ENCODE peak calls at places on chromosomes 5 and 9, in four cellular contexts. F, A, X and I are unnamed samples.

GRCh38 chr5:96408276-96408777 is 24.7 kb downstream of the PCSK1 start:
- DNase-seq in F (no peak), A (no peak), X (no peak), I (no peak)

GRCh38 chr5:149995385-149996085 is 4.9 kb downstream of the TIGD6 start:
- DNase-seq in F (no peak), A (peak; percentile 67), X (no peak), I (no peak)

GRCh38 chr9:79883073-79883645 is 311.4 kb downstream of the TLE4 start:
- DNase-seq in F (peak; percentile 20), A (no peak), X (no peak), I (no peak)

GRCh38 chr9:121876658-121877271 is 216.3 kb downstream of the TTLL11 start:
- DNase-seq in F (peak; percentile 46), A (no peak), X (peak; percentile 36), I (no peak)

GRCh38 chr9:27582794-27583193 is 9.5 kb upstream of the C9orf72 start:
- DNase-seq in F (no peak), A (no peak), X (no peak), I (no peak)

GRCh38 chr5:28808967-28809810 is 1770.8 kb upstream of the CDH9 start:
- DNase-seq in F (no peak), A (no peak), X (peak; percentile 31), I (no peak)

GRCh38 chr9:119811030-119811429 is 441.8 kb upstream of the BRINP1 start:
- DNase-seq in F (no peak), A (peak; percentile 62), X (no peak), I (no peak)

GRCh38 chr9:123998970-123999621 is 12.5 kb upstream of the LHX2 start:
- DNase-seq in F (no peak), A (peak; percentile 49), X (peak; percentile 77), I (no peak)

GRCh38 chr9:126698756-126699155 is 85.0 kb downstream of the LMX1B start:
- DNase-seq in F (no peak), A (no peak), X (peak; percentile 26), I (no peak)

GRCh38 chr9:91047529-91047928 is 245.9 kb downstream of the SYK start:
- DNase-seq in F (no peak), A (no peak), X (no peak), I (no peak)

GRCh38 chr5:87002485-87002884 is 265.2 kb upstream of the RASA1 start:
- DNase-seq in F (no peak), A (no peak), X (no peak), I (no peak)

GRCh38 chr5:2223303-2223702 is 340.6 kb upstream of the IRX4 start:
- DNase-seq in F (no peak), A (no peak), X (no peak), I (no peak)

GRCh38 chr9:70444904-70445303 is 30.4 kb upstream of the KLF9 start:
- DNase-seq in F (no peak), A (no peak), X (no peak), I (no peak)

GRCh38 chr5:108266235-108266634 is 115.7 kb downstream of the FBXL17 start:
- DNase-seq in F (no peak), A (no peak), X (no peak), I (no peak)

GRCh38 chr5:176780951-176781350 is 29.4 kb upstream of the UNC5A start:
- DNase-seq in F (peak; percentile 23), A (peak; percentile 15), X (peak; percentile 36), I (no peak)

GRCh38 chr5:81729276-81729675 is 21.6 kb downstream of the SSBP2 start:
- DNase-seq in F (no peak), A (no peak), X (no peak), I (no peak)

DNA sequence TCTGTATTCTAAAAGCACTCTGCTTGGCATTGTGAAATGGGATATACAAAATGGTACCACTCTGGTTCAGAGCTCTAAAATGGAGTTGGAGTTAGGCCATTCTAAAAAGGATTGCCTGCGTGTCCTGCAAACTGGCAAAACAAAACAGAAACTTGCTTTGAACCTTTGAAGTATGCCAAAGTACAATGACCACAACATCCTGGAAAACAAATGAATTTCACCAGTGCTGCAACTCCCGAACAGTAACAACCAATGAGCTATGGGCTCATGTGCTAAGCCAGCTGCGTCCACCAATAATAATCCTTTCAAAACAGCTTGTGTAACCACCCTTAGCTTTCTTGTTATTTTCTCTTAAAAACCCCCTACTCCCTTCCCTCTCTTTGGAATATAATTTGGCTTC is 88.4 kb upstream of the CXCL14 start:
- DNase-seq in F (no peak), A (no peak), X (no peak), I (no peak)
- H3K4me1 ChIP-seq in F (no peaks in the 10 kb centered on the region), A (no peaks in the 10 kb centered on the region), X (no peaks in the 10 kb centered on the region), I (no peaks in the 10 kb centered on the region)

GRCh38 chr5:180130876-180131740 is 59.5 kb upstream of the RNF130 start:
- DNase-seq in F (no peak), A (no peak), X (peak; percentile 44), I (no peak)
- H3K36me3 ChIP-seq in F (no peaks in the 10 kb centered on the region), A (no peaks in the 10 kb centered on the region), X (no peaks in the 10 kb centered on the region), I (no peaks in the 10 kb centered on the region)

DNA sequence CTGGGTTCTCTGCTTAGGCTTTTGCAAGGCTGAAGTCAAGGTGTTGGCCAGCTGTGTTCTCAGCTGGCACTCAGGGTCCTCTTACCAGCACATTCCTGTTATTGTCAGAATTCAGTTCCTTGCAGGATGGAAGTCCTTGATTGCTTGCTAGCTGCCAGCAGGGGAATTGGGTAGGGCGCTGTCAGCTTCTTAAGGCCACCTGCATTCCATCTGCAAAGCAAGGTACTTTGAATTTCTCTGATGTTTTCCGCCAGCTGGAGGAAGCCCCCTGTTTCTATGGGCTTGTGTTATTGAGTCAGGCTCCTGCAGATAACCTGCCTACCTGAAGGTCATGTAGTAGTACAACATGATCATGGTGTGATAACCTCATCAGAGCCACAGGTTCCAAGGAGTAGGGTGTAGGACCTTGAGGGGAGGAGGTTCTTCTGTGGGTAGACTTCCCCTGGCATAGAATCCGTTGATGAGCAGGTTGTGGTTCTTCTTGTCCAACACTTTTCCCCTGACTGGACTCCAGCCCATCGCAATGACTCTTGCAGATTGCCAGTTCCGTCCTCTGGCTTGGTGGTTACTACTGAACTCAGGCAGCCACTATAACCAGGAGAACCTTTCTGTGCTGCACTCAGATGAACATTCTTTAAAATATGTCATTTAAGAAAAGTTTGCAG is 6.8 kb downstream of the TENT4A start:
- DNase-seq in F (no peak), A (peak; percentile 47), X (no peak), I (no peak)
- H3K4me1 ChIP-seq in F (peaks cover 99% of the 10 kb centered on the region), A (peaks cover 95% of the 10 kb centered on the region), X (peaks cover 10% of the 10 kb centered on the region), I (peaks cover 97% of the 10 kb centered on the region)

GRCh38 chr9:15426019-15426418 is 3.3 kb downstream of the SNAPC3 start:
- DNase-seq in F (no peak), A (no peak), X (no peak), I (no peak)
- H3K36me3 ChIP-seq in F (peaks cover 27% of the 10 kb centered on the region), A (peaks cover 16% of the 10 kb centered on the region), X (peaks cover 64% of the 10 kb centered on the region), I (peaks cover 10% of the 10 kb centered on the region)

GRCh38 chr9:98226968-98227367 is 28.5 kb downstream of the TBC1D2 start:
- DNase-seq in F (no peak), A (no peak), X (no peak), I (no peak)
- H3K4me1 ChIP-seq in F (peaks cover 15% of the 10 kb centered on the region), A (peaks cover 11% of the 10 kb centered on the region), X (no peaks in the 10 kb centered on the region), I (peaks cover 5% of the 10 kb centered on the region)

DNA sequence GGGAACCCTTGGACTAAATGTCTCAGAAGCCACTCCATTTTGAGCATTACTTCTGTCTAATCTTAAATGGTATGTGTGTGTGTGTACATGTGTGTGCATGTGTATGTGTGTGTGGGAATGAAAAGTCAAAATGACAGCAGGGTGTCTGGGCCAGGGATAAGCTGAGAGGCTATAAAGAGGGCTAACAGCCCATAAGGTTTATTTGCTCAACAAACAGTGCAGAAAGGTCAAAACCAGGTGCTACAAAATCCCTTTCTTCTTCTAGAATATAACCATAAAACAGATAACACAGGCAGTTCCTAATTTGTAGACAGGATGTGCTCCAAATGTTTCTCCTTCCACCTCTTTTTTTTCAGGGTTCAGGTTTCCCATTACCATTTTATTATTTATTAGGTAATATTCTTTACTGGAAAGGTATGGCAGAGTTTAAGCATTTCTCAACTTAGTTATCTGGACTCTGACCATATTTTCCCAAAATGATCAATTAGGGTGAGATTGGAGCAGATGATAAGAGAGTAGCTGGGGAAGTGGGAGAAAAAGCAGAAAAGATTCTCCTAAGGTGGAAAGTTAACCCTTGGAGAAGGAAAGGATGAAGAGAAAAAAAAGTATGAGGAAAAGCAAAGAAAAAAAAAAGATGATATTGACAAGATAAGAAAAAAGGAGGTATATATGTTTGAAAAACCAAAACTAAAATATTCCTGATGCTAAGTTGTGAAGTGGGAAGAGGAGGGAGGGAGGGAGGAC is 35.5 kb downstream of the B4GALT1 start:
- DNase-seq in F (no peak), A (no peak), X (no peak), I (no peak)
- H3K36me3 ChIP-seq in F (peaks cover 71% of the 10 kb centered on the region), A (peaks cover 67% of the 10 kb centered on the region), X (peaks cover 46% of the 10 kb centered on the region), I (peaks cover 32% of the 10 kb centered on the region)